ENCODE peak calls at places on chromosomes 12 and 14, in five cellular contexts. H, O, Z, I and B are unnamed samples.

GRCh38 chr12:52383331-52383730 is 2.1 kb downstream of the KRT84 start:
- DNase-seq in O (no peak), Z (no peak), I (no peak), H (no peak), B (no peak)

GRCh38 chr12:109277899-109278762 is 31.0 kb downstream of the FOXN4 start:
- DNase-seq in Z (no peak), O (no peak), I (no peak), H (peak), B (no peak)

GRCh38 chr12:131263626-131264025 is 309.9 kb downstream of the ADGRD1 start:
- DNase-seq in O (no peak), H (no peak), Z (no peak), I (no peak), B (no peak)

GRCh38 chr14:49497725-49498348 is 88.3 kb downstream of the RPS29 start:
- DNase-seq in H (peak), I (peak), Z (peak), O (no peak), B (no peak)

GRCh38 chr12:3218846-3219632 is 141.9 kb downstream of the TSPAN9 start:
- DNase-seq in O (no peak), H (no peak), Z (no peak), I (no peak), B (no peak)

GRCh38 chr12:6376079-6376941 is 947 bp upstream of the SCNN1A start:
- DNase-seq in Z (peak), H (peak), I (no peak), O (peak), B (no peak)

GRCh38 chr12:132904718-132905328 is 17.4 kb upstream of the CHFR start:
- DNase-seq in H (no peak), O (peak), I (peak), Z (peak), B (peak)

GRCh38 chr12:6834873-6835272 is 5.9 kb upstream of the GNB3 start:
- DNase-seq in H (no peak), Z (no peak), O (no peak), I (no peak), B (no peak)

GRCh38 chr12:46830731-46831334 is 5.0 kb upstream of the SLC38A4 start:
- DNase-seq in Z (no peak), I (no peak), H (no peak), O (peak), B (no peak)

GRCh38 chr12:53752192-53752601 is 418 bp upstream of the CISTR start:
- DNase-seq in O (no peak), Z (no peak), H (no peak), I (no peak), B (no peak)

GRCh38 chr12:32896438-32897275 is at the start of gene PKP2:
- DNase-seq in H (peak), I (no peak), Z (peak), O (peak), B (peak)

GRCh38 chr14:69501362-69501964 is 16.9 kb downstream of the PLEKHD1 start:
- DNase-seq in O (no peak), H (no peak), I (no peak), Z (no peak), B (no peak)

GRCh38 chr12:121570467-121571283 is 10.1 kb downstream of the KDM2B start:
- DNase-seq in I (no peak), O (no peak), Z (no peak), H (no peak), B (no peak)

GRCh38 chr14:81565441-81566290 is 32.0 kb upstream of the SEL1L start:
- DNase-seq in I (peak), H (peak), Z (peak), O (no peak), B (no peak)

GRCh38 chr12:15563683-15564082 is 225.5 kb downstream of the EPS8 start:
- DNase-seq in H (no peak), O (no peak), Z (no peak), I (no peak), B (no peak)

GRCh38 chr12:13187399-13187798 is 9.1 kb upstream of the EMP1 start:
- DNase-seq in Z (no peak), I (no peak), O (no peak), H (no peak), B (no peak)

GRCh38 chr14:54610051-54610977 is 43.4 kb downstream of the SAMD4A start:
- DNase-seq in Z (no peak), O (no peak), I (no peak), H (no peak), B (no peak)

GRCh38 chr12:40647651-40648050 is 44.6 kb upstream of the CNTN1 start:
- DNase-seq in I (no peak), H (no peak), Z (no peak), O (no peak), B (no peak)

GRCh38 chr14:31950760-31951637 is 126.1 kb upstream of the ARHGAP5 start:
- DNase-seq in H (no peak), I (no peak), O (peak), Z (peak), B (no peak)

GRCh38 chr14:38616959-38617358 is 361.1 kb upstream of the CLEC14A start:
- DNase-seq in I (no peak), O (no peak), Z (no peak), H (no peak), B (no peak)

GRCh38 chr12:112179936-112180335 is 54.6 kb downstream of the TRAFD1 start:
- DNase-seq in I (no peak), Z (no peak), O (no peak), H (no peak), B (no peak)

GRCh38 chr14:49623941-49624806 is 3.6 kb downstream of the MGAT2 start:
- DNase-seq in I (no peak), H (no peak), Z (no peak), O (no peak), B (no peak)

GRCh38 chr12:16421806-16422205 is 74.4 kb downstream of the MGST1 start:
- DNase-seq in O (no peak), I (no peak), Z (no peak), H (no peak), B (no peak)

GRCh38 chr14:42374332-42374731 is 767.7 kb downstream of the LRFN5 start:
- DNase-seq in Z (no peak), H (no peak), O (no peak), I (no peak), B (no peak)

GRCh38 chr12:121009744-121010143 is 6.5 kb downstream of the C12orf43 start:
- DNase-seq in H (peak), I (no peak), Z (no peak), O (no peak), B (no peak)

GRCh38 chr12:88633312-88633711 is 53.0 kb upstream of the KITLG start:
- DNase-seq in Z (no peak), O (no peak), I (no peak), H (no peak), B (no peak)

GRCh38 chr12:42982828-42983227 is 393.3 kb upstream of the PRICKLE1 start:
- DNase-seq in H (no peak), I (no peak), O (no peak), Z (no peak), B (no peak)

GRCh38 chr14:58731465-58732330 is 93.9 kb downstream of the DACT1 start:
- DNase-seq in Z (no peak), I (no peak), H (no peak), O (no peak), B (no peak)

GRCh38 chr14:87483651-87484260 is 509.2 kb downstream of the GALC start:
- DNase-seq in H (no peak), O (no peak), I (no peak), Z (no peak), B (no peak)

GRCh38 chr12:64194333-64195149 is 27.6 kb downstream of the KICS2 start:
- DNase-seq in H (no peak), O (no peak), Z (no peak), I (no peak), B (no peak)

GRCh38 chr14:69692542-69693053 is 74.3 kb upstream of the SRSF5 start:
- DNase-seq in O (no peak), Z (no peak), I (no peak), H (no peak), B (no peak)

GRCh38 chr12:18281941-18282340 is 20.6 kb downstream of the PIK3C2G start:
- DNase-seq in O (no peak), H (no peak), I (no peak), Z (no peak), B (no peak)

GRCh38 chr12:7091660-7092228 is 501 bp downstream of the C1R start:
- DNase-seq in Z (no peak), O (no peak), H (no peak), I (peak), B (no peak)

GRCh38 chr14:77045570-77045890 is 17.0 kb upstream of the IRF2BPL start:
- DNase-seq in H (no peak), Z (no peak), O (no peak), I (no peak), B (no peak)

GRCh38 chr12:47709277-47710048 is 3.6 kb upstream of the RPAP3 start:
- DNase-seq in I (no peak), O (no peak), H (no peak), Z (no peak), B (no peak)

GRCh38 chr14:32724864-32725550 is 213.7 kb upstream of the NPAS3 start:
- DNase-seq in I (no peak), Z (no peak), H (no peak), O (no peak), B (no peak)

GRCh38 chr12:109949089-109949488 is 47.1 kb downstream of the GIT2 start:
- DNase-seq in Z (no peak), I (no peak), O (no peak), H (peak), B (no peak)

GRCh38 chr12:51265024-51265423 is 5.2 kb downstream of the SMAGP start:
- DNase-seq in H (no peak), Z (no peak), I (no peak), O (no peak), B (no peak)

GRCh38 chr12:51264297-51264696 is 5.9 kb downstream of the SMAGP start:
- DNase-seq in H (no peak), I (no peak), O (no peak), Z (no peak), B (no peak)

GRCh38 chr12:51270847-51271518 is 768 bp upstream of the SMAGP start:
- DNase-seq in O (no peak), Z (no peak), H (peak), I (no peak), B (no peak)

GRCh38 chr12:51270067-51270846 is at the start of gene SMAGP:
- DNase-seq in H (peak), O (peak), I (peak), Z (peak), B (peak)

GRCh38 chr12:51269174-51270066 is 795 bp downstream of the SMAGP start:
- DNase-seq in O (peak), Z (no peak), I (peak), H (peak), B (peak)
- TF ChIP-seq TAF1 in O (peak), Z (no peak), I (no peak), H (no peak), B (no peak)

GRCh38 chr12:2083008-2083407 is 30.2 kb downstream of the CACNA1C start:
- DNase-seq in I (no peak), O (no peak), H (no peak), Z (no peak), B (no peak)

GRCh38 chr12:2082321-2082720 is 29.5 kb downstream of the CACNA1C start:
- DNase-seq in I (no peak), O (no peak), H (no peak), Z (no peak), B (no peak)

GRCh38 chr12:2080604-2081003 is 27.8 kb downstream of the CACNA1C start:
- DNase-seq in H (no peak), O (no peak), I (no peak), Z (no peak), B (no peak)

GRCh38 chr12:2084553-2085296 is 31.9 kb downstream of the CACNA1C start:
- DNase-seq in H (no peak), Z (no peak), O (no peak), I (no peak), B (no peak)

GRCh38 chr12:2083561-2083960 is 30.8 kb downstream of the CACNA1C start:
- DNase-seq in O (no peak), H (no peak), Z (no peak), I (no peak), B (no peak)
- TF ChIP-seq POLR2AphosphoS5 in O (no peak), H (no peak), Z (no peak), I (no peak), B (no peak)

GRCh38 chr14:103628221-103628683 is 759 bp upstream of the KLC1 start:
- DNase-seq in I (no peak), Z (peak), H (no peak), O (peak), B (no peak)

GRCh38 chr14:103630364-103631108 is 1.5 kb downstream of the KLC1 start:
- DNase-seq in O (no peak), I (no peak), H (no peak), Z (no peak), B (no peak)

GRCh38 chr14:103629503-103630121 is 601 bp downstream of the KLC1 start:
- DNase-seq in Z (peak), H (no peak), I (peak), O (peak), B (peak)

GRCh38 chr14:103627073-103628025 is 1.7 kb upstream of the KLC1 start:
- DNase-seq in H (no peak), I (no peak), Z (no peak), O (no peak), B (no peak)

DNA sequence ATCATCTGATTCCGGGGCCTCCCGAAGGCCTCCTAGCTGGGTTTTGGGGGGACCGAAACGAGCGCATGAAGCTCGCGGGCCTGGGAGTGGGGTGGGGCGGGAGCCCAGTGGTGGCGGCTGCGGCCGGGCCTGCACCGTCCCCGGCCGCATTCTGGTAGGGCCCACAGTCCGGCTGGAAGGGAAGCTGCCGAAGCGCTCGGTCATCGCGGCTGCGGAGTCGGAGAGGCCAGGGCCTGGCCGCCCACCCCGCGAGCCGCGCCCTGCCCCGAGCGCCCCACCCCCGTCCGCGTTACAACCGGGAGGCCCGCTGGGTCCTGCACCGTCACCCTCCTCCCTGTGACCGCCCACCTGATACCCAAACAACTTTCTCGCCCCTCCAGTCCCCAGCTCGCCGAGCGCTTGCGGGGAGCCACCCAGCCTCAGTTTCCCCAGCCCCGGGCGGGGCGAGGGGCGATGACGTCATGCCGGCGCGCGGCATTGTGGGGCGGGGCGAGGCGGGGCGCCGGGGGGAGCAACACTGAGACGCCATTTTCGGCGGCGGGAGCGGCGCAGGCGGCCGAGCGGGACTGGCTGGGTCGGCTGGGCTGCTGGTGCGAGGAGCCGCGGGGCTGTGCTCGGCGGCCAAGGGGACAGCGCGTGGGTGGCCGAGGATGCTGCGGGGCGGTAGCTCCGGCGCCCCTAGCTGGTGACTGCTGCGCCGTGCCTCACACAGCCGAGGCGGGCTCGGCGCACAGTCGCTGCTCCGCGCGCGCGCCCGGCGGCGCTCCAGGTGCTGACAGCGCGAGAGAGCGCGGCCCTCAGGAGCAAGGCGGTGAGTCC is at the start of gene KLC1:
- DNase-seq in H (no peak), I (peak), O (peak), Z (peak), B (peak)
- TF ChIP-seq POLR2A in H (peak), I (peak), O (peak), Z (peak), B (peak)

GRCh38 chr12:105330938-105331804 is 680 bp downstream of the C12orf75 start:
- DNase-seq in I (no peak), Z (peak), H (no peak), O (no peak), B (peak)

GRCh38 chr12:105332925-105333324 is 2.4 kb downstream of the C12orf75 start:
- DNase-seq in I (no peak), H (no peak), Z (no peak), O (no peak), B (no peak)

GRCh38 chr12:105331805-105332251 is 1.3 kb downstream of the C12orf75 start:
- DNase-seq in Z (no peak), O (no peak), H (peak), I (no peak), B (no peak)

GRCh38 chr12:105329926-105330282 is 587 bp upstream of the C12orf75 start:
- DNase-seq in H (no peak), O (no peak), I (no peak), Z (no peak), B (no peak)

DNA sequence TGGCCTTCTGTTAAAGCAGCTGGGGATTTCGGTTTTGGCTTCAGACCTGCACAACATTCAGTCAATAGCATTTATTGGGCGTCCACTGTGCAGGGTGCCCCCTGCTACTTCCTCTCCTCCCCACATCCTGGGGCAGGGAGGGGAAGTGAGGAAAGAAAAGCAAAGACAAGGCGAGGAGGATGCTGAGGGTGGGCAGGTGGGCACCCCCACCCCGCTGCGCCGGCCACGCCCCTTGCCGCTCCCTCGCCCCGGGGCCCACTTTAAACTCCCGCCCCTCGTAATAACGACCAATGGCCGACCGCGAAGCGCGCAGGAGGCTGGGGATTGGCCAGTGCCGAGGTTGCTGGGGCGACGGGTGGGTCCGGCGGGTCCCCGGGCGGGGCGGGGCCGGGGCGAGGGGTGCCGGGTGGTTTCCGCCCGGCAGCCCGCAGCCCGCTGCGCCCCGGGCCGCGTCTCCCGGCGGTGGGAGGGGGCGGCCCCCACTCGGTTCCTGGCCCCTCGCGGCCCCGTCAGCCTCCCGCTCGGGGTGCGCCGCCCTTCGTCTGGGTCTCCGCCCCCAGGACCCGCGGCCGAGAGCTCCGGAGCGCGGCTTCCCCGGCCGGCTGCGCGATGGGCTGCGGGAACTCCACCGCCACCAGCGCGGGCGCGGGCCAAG is at the start of gene C12orf75:
- DNase-seq in I (peak), H (peak), O (peak), Z (peak), B (peak)
- TF ChIP-seq TAF1 in I (no peak), H (no peak), O (no peak), Z (no peak), B (no peak)

GRCh38 chr14:91413547-91414474 is 3.8 kb downstream of the CCDC88C start:
- DNase-seq in Z (no peak), H (no peak), I (no peak), O (peak), B (no peak)
- TF ChIP-seq POLR2AphosphoS5 in Z (no peak), H (no peak), I (no peak), O (no peak), B (no peak)

GRCh38 chr12:55703976-55704761 is 3.5 kb downstream of the ITGA7 start:
- DNase-seq in Z (no peak), H (no peak), O (no peak), I (no peak), B (no peak)
- TF ChIP-seq POLR2A in Z (no peak), H (no peak), O (no peak), I (no peak), B (no peak)

GRCh38 chr14:28577711-28578131 is 188.9 kb upstream of the FOXG1 start:
- DNase-seq in I (no peak), H (no peak), O (no peak), Z (no peak), B (no peak)
- TF ChIP-seq TAF1 in I (no peak), H (no peak), O (no peak), Z (no peak), B (no peak)

DNA sequence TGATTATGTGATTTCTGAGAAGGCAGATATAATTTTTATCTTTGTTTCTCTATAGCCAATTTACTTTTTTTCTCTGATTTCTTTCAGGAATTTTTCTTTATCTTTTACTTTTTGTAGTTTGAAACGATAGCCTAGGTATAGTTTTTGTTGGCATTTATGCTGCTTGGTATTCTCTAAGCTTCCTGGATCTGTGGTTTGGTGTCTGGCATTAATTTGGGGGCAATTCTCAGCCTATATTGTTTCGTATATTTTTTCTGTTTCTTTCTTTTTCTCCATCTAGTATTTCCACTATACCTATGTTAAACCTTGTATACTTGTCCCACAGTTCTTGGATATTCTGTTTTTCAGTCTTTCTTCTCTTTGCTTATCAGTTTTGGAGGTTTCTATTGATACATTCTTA is 45.0 kb downstream of the CRADD start:
- DNase-seq in Z (no peak), H (no peak), O (no peak), I (no peak), B (no peak)
- TF ChIP-seq POLR2AphosphoS5 in Z (no peak), H (no peak), O (no peak), I (no peak), B (no peak)